ENCODE peak calls at places on chromosome 22, in eight cellular contexts. J is left ventricle myocardium superior; K is activated CD8-positive, alpha-beta memory T cell treated with anti-CD3 and anti-CD28 coated beads, Interleukin-2, amount 50 U/mL, for 48 hours; B is NCI-H2227 treated with DMSO at 0.1 percent for 48 hours; N is NCI-H2081; P is naive thymus-derived CD8-positive, alpha-beta T cell; M is NCI-H146; O is ACHN. X is an unnamed sample.
A peak's percentile ranks its signal among the peaks of the same experiment; 100 is the strongest.

GRCh38 chr22:31119026-31119717 is 3.6 kb upstream of the INPP5J start:
- DNase-seq in J (peak; percentile 69), K (no peak), B (no peak), N (no peak), P (no peak), M (no peak), O (no peak), X (no peak)

GRCh38 chr22:29225422-29226090 is 19.9 kb downstream of the EMID1 start:
- DNase-seq in J (peak; percentile 79), K (no peak), B (no peak), N (no peak), P (no peak), M (no peak), O (no peak), X (no peak)

GRCh38 chr22:37624017-37624365 is 15.4 kb downstream of the GGA1 start:
- DNase-seq in J (no peak), K (no peak), B (no peak), N (no peak), P (no peak), M (no peak), O (no peak), X (no peak)

GRCh38 chr22:49306632-49306975 is 521.1 kb downstream of the BRD1 start:
- DNase-seq in J (no peak), K (peak; percentile 20), B (no peak), N (no peak), P (no peak), M (no peak), O (no peak), X (no peak)

GRCh38 chr22:38715852-38716251 is 10.1 kb downstream of the GTPBP1 start:
- DNase-seq in J (no peak), K (no peak), B (no peak), N (no peak), P (no peak), M (no peak), O (no peak), X (no peak)

GRCh38 chr22:31753005-31753633 is 700 bp upstream of the DEPDC5 start:
- DNase-seq in J (peak; percentile 54), K (peak; percentile 60), B (peak; percentile 47), N (no peak), P (no peak), M (peak; percentile 88), O (peak; percentile 48), X (no peak)

GRCh38 chr22:39431216-39431801 is 25.5 kb upstream of the MGAT3 start:
- DNase-seq in J (no peak), K (no peak), B (no peak), N (no peak), P (no peak), M (no peak), O (no peak), X (no peak)

GRCh38 chr22:46951973-46952372 is 189.5 kb downstream of the TBC1D22A start:
- DNase-seq in J (no peak), K (peak; percentile 38), B (no peak), N (no peak), P (no peak), M (no peak), O (no peak), X (no peak)

GRCh38 chr22:30434775-30435315 is 9.3 kb downstream of the MTFP1 start:
- DNase-seq in J (no peak), K (no peak), B (no peak), N (no peak), P (no peak), M (no peak), O (no peak), X (no peak)

GRCh38 chr22:45688606-45689080 is 17.0 kb downstream of the ATXN10 start:
- DNase-seq in J (no peak), K (no peak), B (no peak), N (no peak), P (no peak), M (no peak), O (peak; percentile 96), X (no peak)

GRCh38 chr22:19179472-19180048 is 1.0 kb upstream of the SLC25A1 start:
- DNase-seq in J (peak; percentile 82), K (peak; percentile 66), B (peak; percentile 67), N (peak; percentile 68), P (peak; percentile 36), M (peak; percentile 65), O (peak; percentile 76), X (peak; percentile 64)

X was measured in COR-L47.